ENCODE peak calls at places on chromosomes 1 and 21, in seven cellular contexts. U is OCI-LY7, Z is A549, K is tibial artery, D is lower lobe of right lung, L is ovary, M is psoas muscle. F is an unnamed sample.

GRCh38 chr21:42172596-42173483 is 46.1 kb upstream of the ABCG1 start:
- DNase-seq in U (no peak), Z (no peak), K (no peak), D (no peak), L (no peak), M (no peak), F (peak; percentile 51)

GRCh38 chr1:39142394-39143060 is 62.0 kb upstream of the MACF1 start:
- DNase-seq in U (no peak), Z (no peak), K (no peak), D (peak; percentile 66), L (no peak), M (no peak), F (no peak)

GRCh38 chr1:233112184-233113008 is 162.0 kb downstream of the NTPCR start:
- DNase-seq in U (no peak), Z (peak; percentile 28), K (no peak), D (no peak), L (no peak), M (no peak), F (no peak)

GRCh38 chr1:5165747-5166146 is 511.3 kb downstream of the AJAP1 start:
- DNase-seq in U (no peak), Z (no peak), K (no peak), D (no peak), L (no peak), M (no peak), F (no peak)

GRCh38 chr1:216627252-216627651 is 96.0 kb downstream of the ESRRG start:
- DNase-seq in U (no peak), Z (no peak), K (no peak), D (no peak), L (no peak), M (no peak), F (no peak)

GRCh38 chr21:26849428-26850115 is 4.4 kb upstream of the ADAMTS1 start:
- DNase-seq in U (peak; percentile 61), Z (peak; percentile 48), K (no peak), D (no peak), L (no peak), M (no peak), F (no peak)

GRCh38 chr1:16967095-16967567 is 13.3 kb downstream of the MFAP2 start:
- DNase-seq in U (no peak), Z (no peak), K (no peak), D (no peak), L (peak; percentile 93), M (no peak), F (no peak)

GRCh38 chr1:203663820-203664219 is 37.2 kb downstream of the ATP2B4 start:
- DNase-seq in U (no peak), Z (no peak), K (no peak), D (no peak), L (no peak), M (no peak), F (no peak)

GRCh38 chr1:203461717-203462116 is 13.9 kb upstream of the PRELP start:
- DNase-seq in U (peak; percentile 69), Z (no peak), K (no peak), D (no peak), L (no peak), M (no peak), F (no peak)

GRCh38 chr1:30783244-30783915 is 25.8 kb upstream of the LAPTM5 start:
- DNase-seq in U (no peak), Z (no peak), K (peak; percentile 62), D (peak; percentile 84), L (no peak), M (peak; percentile 58), F (no peak)

GRCh38 chr1:7454895-7455784 is 316.0 kb upstream of the VAMP3 start:
- DNase-seq in U (no peak), Z (no peak), K (no peak), D (no peak), L (peak; percentile 49), M (no peak), F (no peak)

GRCh38 chr1:154669464-154670282 is 61.7 kb upstream of the ADAR start:
- DNase-seq in U (peak; percentile 89), Z (peak; percentile 85), K (peak; percentile 60), D (peak; percentile 80), L (peak; percentile 57), M (peak; percentile 66), F (peak; percentile 73)

GRCh38 chr21:26070822-26071425 is 99.6 kb downstream of the APP start:
- DNase-seq in U (peak; percentile 38), Z (peak; percentile 7), K (no peak), D (peak; percentile 64), L (peak; percentile 41), M (peak; percentile 33), F (no peak)

GRCh38 chr1:233019921-233020320 is 69.5 kb downstream of the NTPCR start:
- DNase-seq in U (no peak), Z (no peak), K (no peak), D (no peak), L (no peak), M (no peak), F (no peak)

GRCh38 chr1:154784924-154785531 is 85.1 kb downstream of the KCNN3 start:
- DNase-seq in U (peak; percentile 54), Z (no peak), K (no peak), D (no peak), L (no peak), M (no peak), F (no peak)

GRCh38 chr1:237316352-237316751 is 274.4 kb downstream of the RYR2 start:
- DNase-seq in U (no peak), Z (no peak), K (no peak), D (no peak), L (no peak), M (no peak), F (no peak)

GRCh38 chr1:234915923-234916675 is 212.5 kb downstream of the TOMM20 start:
- DNase-seq in U (peak; percentile 57), Z (no peak), K (peak; percentile 66), D (no peak), L (no peak), M (peak; percentile 43), F (no peak)

GRCh38 chr1:17251699-17252376 is 2.9 kb downstream of the PADI3 start:
- DNase-seq in U (no peak), Z (no peak), K (no peak), D (no peak), L (no peak), M (no peak), F (no peak)

GRCh38 chr1:39047374-39048229 is 21.5 kb downstream of the NDUFS5 start:
- DNase-seq in U (peak; percentile 37), Z (peak; percentile 53), K (peak; percentile 80), D (peak; percentile 6), L (no peak), M (peak; percentile 58), F (peak; percentile 83)

GRCh38 chr1:232333419-232333767 is 296.5 kb downstream of the SIPA1L2 start:
- DNase-seq in U (no peak), Z (no peak), K (no peak), D (no peak), L (no peak), M (no peak), F (no peak)

GRCh38 chr1:30735124-30735523 is 11.7 kb upstream of the MATN1 start:
- DNase-seq in U (no peak), Z (no peak), K (no peak), D (no peak), L (no peak), M (no peak), F (no peak)

GRCh38 chr21:38993561-38993960 is 187.8 kb downstream of the ETS2 start:
- DNase-seq in U (no peak), Z (peak; percentile 32), K (peak; percentile 80), D (no peak), L (peak; percentile 79), M (peak; percentile 44), F (peak; percentile 93)

GRCh38 chr1:59083946-59084865 is 212.7 kb upstream of the FGGY start:
- DNase-seq in U (peak; percentile 9), Z (no peak), K (no peak), D (no peak), L (no peak), M (peak; percentile 30), F (no peak)

GRCh38 chr1:15178571-15179484 is 25.3 kb downstream of the TMEM51 start:
- DNase-seq in U (no peak), Z (peak; percentile 79), K (no peak), D (no peak), L (no peak), M (no peak), F (no peak)

GRCh38 chr1:175927944-175928343 is 184.5 kb upstream of the TNR start:
- DNase-seq in U (no peak), Z (no peak), K (no peak), D (no peak), L (no peak), M (no peak), F (no peak)

GRCh38 chr1:240946926-240947325 is 335.0 kb upstream of the GREM2 start:
- DNase-seq in U (peak; percentile 63), Z (peak; percentile 46), K (no peak), D (no peak), L (no peak), M (no peak), F (no peak)
- H3K27ac ChIP-seq in U (no peak overlapping the region), Z (no peak overlapping the region), K (no peak overlapping the region), D (no peak overlapping the region), L (no peak overlapping the region), M (no peak overlapping the region), F (no peak overlapping the region)

DNA sequence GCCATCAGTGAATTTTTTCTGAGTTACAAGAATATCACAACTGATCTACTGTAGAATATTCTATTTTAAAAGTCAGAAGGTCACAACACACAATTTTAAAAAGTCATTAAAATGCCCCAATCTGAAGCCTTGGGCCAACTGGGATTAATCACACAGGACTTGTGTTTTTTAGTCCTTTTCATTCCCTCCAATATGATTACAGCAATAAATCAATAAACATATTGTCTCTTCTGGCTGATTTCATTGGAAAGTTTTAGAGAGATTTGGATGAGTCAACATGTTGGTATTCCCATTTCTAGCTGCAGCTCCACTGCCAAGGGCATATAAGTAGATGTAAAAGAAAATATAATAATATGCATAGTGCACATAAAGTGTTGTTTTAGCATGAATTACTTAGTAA is 85.8 kb downstream of the NIBAN1 start:
- DNase-seq in U (no peak), Z (no peak), K (no peak), D (no peak), L (no peak), M (no peak), F (no peak)
- H3K27ac ChIP-seq in U (no peak overlapping the region), Z (no peak overlapping the region), K (peak overlapping the region; percentile 85), D (no peak overlapping the region), L (no peak overlapping the region), M (no peak overlapping the region), F (peak overlapping the region; percentile 86)

DNA sequence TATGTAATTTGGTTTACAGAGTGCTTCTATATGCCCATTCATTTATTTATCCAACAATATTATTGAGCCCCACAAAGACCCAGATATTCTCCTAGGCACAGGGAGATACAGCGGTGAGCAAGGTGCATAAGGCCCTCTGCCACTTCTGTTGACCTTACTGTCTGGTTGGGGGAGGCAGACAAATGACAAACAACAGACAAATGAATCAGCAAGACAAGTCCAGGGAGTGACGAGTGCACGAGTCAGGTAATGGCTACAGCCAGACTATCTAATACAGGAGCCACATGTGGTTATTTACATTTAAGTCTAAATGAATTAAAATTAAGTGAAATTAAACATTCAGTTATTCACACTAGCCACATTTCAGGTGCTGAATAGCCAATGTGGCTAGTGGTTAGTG is 22.0 kb upstream of the BCAR3 start:
- DNase-seq in U (no peak), Z (peak; percentile 82), K (no peak), D (no peak), L (no peak), M (no peak), F (peak; percentile 12)
- H3K27ac ChIP-seq in U (peak overlapping the region; percentile 98), Z (peak overlapping the region; percentile 98), K (no peak overlapping the region), D (peak overlapping the region; percentile 46), L (no peak overlapping the region), M (peak overlapping the region; percentile 93), F (no peak overlapping the region)

DNA sequence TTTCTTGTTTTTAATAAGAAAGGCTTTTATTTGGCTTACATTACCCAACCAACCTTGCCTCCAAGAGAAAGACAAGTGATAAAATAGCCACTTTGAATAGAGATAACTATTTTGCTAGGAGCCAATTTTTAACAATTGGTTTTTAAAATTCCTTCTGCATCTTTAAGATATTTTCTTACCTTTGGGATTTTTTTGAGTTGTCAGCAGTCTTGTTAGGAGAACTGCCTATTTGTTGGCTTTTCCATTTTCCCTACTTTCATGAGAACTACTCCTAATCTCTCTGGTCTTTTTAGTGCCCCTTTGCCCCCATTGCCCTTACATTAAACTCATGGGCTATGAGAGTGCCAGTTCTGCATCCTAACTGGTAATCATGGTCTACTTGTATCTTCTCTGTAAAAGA is 38.1 kb upstream of the EPS15 start:
- DNase-seq in U (no peak), Z (no peak), K (no peak), D (no peak), L (no peak), M (no peak), F (no peak)
- H3K27ac ChIP-seq in U (no peak overlapping the region), Z (peak overlapping the region; percentile 54), K (no peak overlapping the region), D (no peak overlapping the region), L (no peak overlapping the region), M (no peak overlapping the region), F (no peak overlapping the region)

F was measured in ascending aorta.